ENCODE peak calls at places on chromosomes 12 and 14, in four cellular contexts. U is iPS DF 6.9; B is CD4-positive, CD25-positive, alpha-beta regulatory T cell; J is NB4. W is an unnamed sample.
A peak's percentile ranks its signal among the peaks of the same experiment; 100 is the strongest.

GRCh38 chr12:70698345-70698744 is 61.1 kb upstream of the PTPRB start:
- DNase-seq in J (no peak), B (no peak), U (no peak), W (no peak)

GRCh38 chr12:108306014-108306501 is 33.1 kb downstream of the CMKLR1 start:
- DNase-seq in J (peak; percentile 71), B (no peak), U (no peak), W (no peak)

GRCh38 chr14:44180975-44181374 is 326.1 kb downstream of the FSCB start:
- DNase-seq in J (no peak), B (no peak), U (no peak), W (no peak)

GRCh38 chr14:26180221-26180620 is 417.6 kb downstream of the NOVA1 start:
- DNase-seq in U (no peak), B (no peak), J (no peak), W (no peak)

GRCh38 chr12:126362964-126363363 is 1297.7 kb downstream of the AACS start:
- DNase-seq in J (no peak), U (no peak), B (no peak), W (no peak)

GRCh38 chr14:72929316-72930080 is 3.2 kb downstream of the DCAF4 start:
- DNase-seq in J (no peak), U (no peak), B (no peak), W (no peak)

GRCh38 chr14:38941485-38941884 is 161.6 kb downstream of the SEC23A start:
- DNase-seq in U (no peak), J (no peak), B (no peak), W (no peak)

GRCh38 chr12:118375348-118375747 is 1.0 kb upstream of the SUDS3 start:
- DNase-seq in J (no peak), U (no peak), B (no peak), W (no peak)

GRCh38 chr12:109597414-109597794 is 23.8 kb downstream of the MVK start:
- DNase-seq in J (no peak), U (no peak), B (no peak), W (no peak)

GRCh38 chr14:68622856-68623255 is 170.0 kb downstream of the ZFP36L1 start:
- DNase-seq in U (no peak), B (no peak), J (no peak), W (no peak)

GRCh38 chr12:30108666-30109065 is 324.9 kb upstream of the TMTC1 start:
- DNase-seq in J (no peak), U (no peak), B (no peak), W (no peak)

GRCh38 chr12:77995436-77996167 is 164.9 kb downstream of the NAV3 start:
- DNase-seq in J (no peak), B (no peak), U (no peak), W (no peak)

GRCh38 chr12:108825205-108825950 is 32.0 kb downstream of the SSH1 start:
- DNase-seq in U (no peak), B (no peak), J (peak; percentile 80), W (no peak)

GRCh38 chr14:91681893-91682563 is 49.9 kb downstream of the CATSPERB start:
- DNase-seq in B (no peak), U (no peak), J (no peak), W (no peak)

GRCh38 chr12:91189526-91189925 is 6.9 kb upstream of the DCN start:
- DNase-seq in B (no peak), J (no peak), U (no peak), W (no peak)

GRCh38 chr12:42288544-42288943 is 37.4 kb downstream of the ZCRB1 start:
- DNase-seq in B (no peak), U (no peak), J (no peak), W (no peak)

GRCh38 chr12:132343294-132343972 is 14.0 kb upstream of the GALNT9 start:
- DNase-seq in B (no peak), U (no peak), J (peak; percentile 87), W (no peak)

GRCh38 chr14:52080817-52081755 is 12.2 kb upstream of the NID2 start:
- DNase-seq in B (no peak), J (no peak), U (no peak), W (peak; percentile 55)

GRCh38 chr14:68464716-68465115 is 328.2 kb downstream of the ZFP36L1 start:
- DNase-seq in J (no peak), B (no peak), U (no peak), W (no peak)

GRCh38 chr12:91687052-91688017 is 458.3 kb downstream of the BTG1 start:
- DNase-seq in B (no peak), J (peak; percentile 30), U (no peak), W (peak; percentile 43)

GRCh38 chr14:20302042-20302761 is 3.5 kb downstream of the TTC5 start:
- DNase-seq in B (no peak), J (no peak), U (no peak), W (peak; percentile 26)

GRCh38 chr12:22286569-22286968 is 47.9 kb downstream of the ST8SIA1 start:
- DNase-seq in J (no peak), B (no peak), U (no peak), W (peak; percentile 4)

GRCh38 chr14:38208825-38209562 is 1.3 kb downstream of the SSTR1 start:
- DNase-seq in J (no peak), B (no peak), U (no peak), W (no peak)

GRCh38 chr12:42961395-42961794 is 371.8 kb upstream of the PRICKLE1 start:
- DNase-seq in U (no peak), J (no peak), B (no peak), W (peak; percentile 48)

GRCh38 chr12:58369576-58369975 is 428.2 kb downstream of the ATP23 start:
- DNase-seq in U (no peak), J (no peak), B (no peak), W (no peak)

GRCh38 chr14:53411110-53411509 is 258.0 kb upstream of the DDHD1 start:
- DNase-seq in U (no peak), J (no peak), B (no peak), W (no peak)

GRCh38 chr12:21248679-21249078 is 86.0 kb downstream of the SLCO1A2 start:
- DNase-seq in B (no peak), J (peak; percentile 44), U (no peak), W (no peak)

GRCh38 chr14:63175531-63175930 is 28.7 kb upstream of the RHOJ start:
- DNase-seq in J (no peak), B (no peak), U (no peak), W (no peak)

GRCh38 chr12:67062193-67062592 is 207.0 kb upstream of the CAND1 start:
- DNase-seq in B (no peak), J (no peak), U (no peak), W (no peak)

GRCh38 chr12:87469295-87469694 is 559.9 kb downstream of the C12orf50 start:
- DNase-seq in J (no peak), B (no peak), U (no peak), W (no peak)

GRCh38 chr12:130975116-130975515 is 21.4 kb downstream of the ADGRD1 start:
- DNase-seq in J (no peak), U (no peak), B (no peak), W (no peak)

GRCh38 chr14:23307687-23308644 is 1.3 kb downstream of the BCL2L2 start:
- DNase-seq in B (no peak), J (no peak), U (no peak), W (no peak)

GRCh38 chr12:125797421-125798175 is 732.4 kb downstream of the AACS start:
- DNase-seq in U (no peak), B (no peak), J (no peak), W (peak; percentile 1)

GRCh38 chr14:99668998-99669314 is 15.1 kb upstream of the CYP46A1 start:
- DNase-seq in U (no peak), J (no peak), B (no peak), W (no peak)

GRCh38 chr14:102321456-102322101 is 2.0 kb downstream of the ZNF839 start:
- DNase-seq in U (no peak), J (no peak), B (no peak), W (no peak)

GRCh38 chr14:92482621-92483319 is 30.8 kb upstream of the RIN3 start:
- DNase-seq in U (no peak), B (no peak), J (no peak), W (no peak)

GRCh38 chr14:81400202-81400678 is at the start of gene STON2:
- DNase-seq in J (peak; percentile 67), B (no peak), U (no peak), W (no peak)

GRCh38 chr14:101509730-101510371 is 51.4 kb upstream of the DIO3 start:
- DNase-seq in B (no peak), U (no peak), J (no peak), W (no peak)

DNA sequence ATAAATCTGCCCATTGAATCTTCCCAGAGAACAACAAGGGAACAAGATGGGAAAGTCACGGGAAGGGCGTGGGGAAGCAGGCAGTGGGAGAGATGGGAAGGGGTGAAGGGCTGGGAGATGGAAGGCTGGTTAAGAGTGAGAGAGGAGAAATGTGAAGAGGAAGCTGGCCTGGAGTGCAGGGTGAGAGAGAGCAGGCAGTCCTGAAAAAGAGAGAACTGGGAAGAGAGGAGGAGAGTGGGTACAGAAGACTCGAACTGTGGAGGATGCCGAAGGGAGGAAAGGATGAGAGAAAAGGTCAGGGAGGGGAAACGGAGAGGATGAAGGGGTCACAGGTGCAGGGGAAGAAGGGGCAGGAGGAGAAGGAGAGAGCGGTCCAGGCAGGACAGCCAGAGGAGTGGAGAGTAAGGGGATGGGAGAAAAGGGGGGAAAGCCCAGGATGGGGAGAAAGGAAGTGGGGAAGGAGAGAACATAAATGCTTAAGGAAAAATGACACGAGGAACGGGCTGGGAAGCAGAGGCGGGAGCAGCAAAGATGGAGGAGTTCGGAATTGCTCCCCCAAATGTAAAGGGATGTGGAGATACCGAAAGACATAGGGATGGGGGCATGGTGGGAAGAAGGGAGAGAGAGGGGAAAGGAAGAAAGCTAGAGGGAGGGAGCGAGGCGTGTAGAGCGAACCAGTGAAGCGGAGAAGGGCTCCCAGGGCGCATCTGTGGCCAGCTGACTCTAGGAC is 1.2 kb downstream of the PIANP start:
- DNase-seq in B (no peak), U (no peak), J (no peak), W (no peak)
- H3K4me3 ChIP-seq in B (no peak overlapping the region), U (peak overlapping the region; percentile 78), J (no peak overlapping the region), W (no peak overlapping the region)

GRCh38 chr12:12033589-12034223 is 37.0 kb upstream of the BCL2L14 start:
- DNase-seq in U (no peak), J (no peak), B (no peak), W (no peak)

GRCh38 chr12:12029653-12030052 is 41.1 kb upstream of the BCL2L14 start:
- DNase-seq in J (no peak), B (no peak), U (no peak), W (no peak)

GRCh38 chr12:12034344-12034743 is 36.4 kb upstream of the BCL2L14 start:
- DNase-seq in U (no peak), J (no peak), B (no peak), W (peak; percentile 2)

GRCh38 chr12:12032771-12033588 is 37.8 kb upstream of the BCL2L14 start:
- DNase-seq in B (peak; percentile 53), U (peak; percentile 79), J (peak; percentile 76), W (peak; percentile 70)

DNA sequence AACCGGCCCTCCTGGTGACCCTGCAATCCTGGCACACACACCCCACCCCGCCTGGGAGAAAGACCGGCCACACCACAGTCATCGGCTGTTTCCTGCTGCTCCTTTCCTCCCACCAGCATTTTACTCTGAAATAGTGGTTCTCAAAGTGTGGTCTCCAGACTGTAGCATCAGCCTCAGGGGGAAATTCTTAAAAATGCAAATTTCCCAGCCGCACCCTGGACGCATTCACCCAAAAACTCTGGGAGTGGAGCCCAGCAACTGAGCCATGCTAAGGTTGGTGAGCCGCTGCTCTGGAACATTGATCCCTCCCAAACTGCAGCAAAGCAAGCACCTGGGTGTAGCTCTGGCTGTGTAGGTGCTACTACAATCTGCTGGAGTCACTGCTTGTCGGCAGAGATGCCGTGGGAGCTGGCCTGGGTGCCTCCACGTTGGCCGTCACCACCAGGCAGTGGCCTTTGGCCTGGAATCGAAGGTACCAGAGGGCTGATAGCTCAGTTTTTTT is 38.4 kb upstream of the BCL2L14 start:
- DNase-seq in U (no peak), B (no peak), J (no peak), W (peak; percentile 27)
- H3K4me3 ChIP-seq in U (no peak overlapping the region), B (peak overlapping the region; percentile 83), J (no peak overlapping the region), W (no peak overlapping the region)

GRCh38 chr12:53737951-53738833 is 10.9 kb upstream of the CALCOCO1 start:
- DNase-seq in J (no peak), U (no peak), B (peak; percentile 42), W (no peak)
- H3K4me3 ChIP-seq in J (no peak overlapping the region), U (peak overlapping the region; percentile 66), B (no peak overlapping the region), W (no peak overlapping the region)

GRCh38 chr12:89192419-89192818 is 159.9 kb downstream of the DUSP6 start:
- DNase-seq in B (no peak), J (no peak), U (no peak), W (peak; percentile 27)
- H3K4me3 ChIP-seq in B (no peak overlapping the region), J (no peak overlapping the region), U (no peak overlapping the region), W (no peak overlapping the region)